ENCODE peak calls at places on chromosomes 1 and 21, in five cellular contexts. One of them, this sample, is unnamed.

GRCh38 chr1:112807999-112808398 is 92.9 kb upstream of the PPM1J start:
- DNase-seq in adrenal gland: no peak
- DNase-seq in tibial artery: no peak
- DNase-seq in brain microvascular endothelial cell: no peak
- DNase-seq in uterus: no peak
- DNase-seq in this sample: no peak

GRCh38 chr1:166032901-166033371 is 133.9 kb downstream of the FAM78B start:
- DNase-seq in adrenal gland: peak; percentile 30
- DNase-seq in tibial artery: no peak
- DNase-seq in brain microvascular endothelial cell: no peak
- DNase-seq in uterus: peak; percentile 16
- DNase-seq in this sample: no peak

GRCh38 chr1:115301438-115302020 is 36.5 kb downstream of the NGF start:
- DNase-seq in adrenal gland: no peak
- DNase-seq in tibial artery: no peak
- DNase-seq in brain microvascular endothelial cell: no peak
- DNase-seq in uterus: peak; percentile 37
- DNase-seq in this sample: no peak

GRCh38 chr1:224182057-224182865 is 779 bp upstream of the DEGS1 start:
- DNase-seq in adrenal gland: no peak
- DNase-seq in tibial artery: no peak
- DNase-seq in brain microvascular endothelial cell: no peak
- DNase-seq in uterus: no peak
- DNase-seq in this sample: no peak

GRCh38 chr1:238895911-238896310 is 490.5 kb upstream of the CHRM3 start:
- DNase-seq in adrenal gland: no peak
- DNase-seq in tibial artery: no peak
- DNase-seq in brain microvascular endothelial cell: no peak
- DNase-seq in uterus: no peak
- DNase-seq in this sample: no peak

GRCh38 chr1:225882008-225882698 is at the start of gene TMEM63A:
- DNase-seq in adrenal gland: peak; percentile 90
- DNase-seq in tibial artery: peak; percentile 96
- DNase-seq in brain microvascular endothelial cell: peak; percentile 76
- DNase-seq in uterus: peak; percentile 95
- DNase-seq in this sample: peak; percentile 96

GRCh38 chr21:18147678-18148077 is 97.0 kb upstream of the CHODL start:
- DNase-seq in adrenal gland: no peak
- DNase-seq in tibial artery: no peak
- DNase-seq in brain microvascular endothelial cell: no peak
- DNase-seq in uterus: no peak
- DNase-seq in this sample: no peak

GRCh38 chr1:1157914-1158710 is 15.6 kb upstream of the TTLL10 start:
- DNase-seq in adrenal gland: no peak
- DNase-seq in tibial artery: no peak
- DNase-seq in brain microvascular endothelial cell: no peak
- DNase-seq in uterus: peak; percentile 32
- DNase-seq in this sample: peak; percentile 77

GRCh38 chr1:230694464-230694863 is 19.5 kb downstream of the AGT start:
- DNase-seq in adrenal gland: no peak
- DNase-seq in tibial artery: no peak
- DNase-seq in brain microvascular endothelial cell: no peak
- DNase-seq in uterus: no peak
- DNase-seq in this sample: no peak

GRCh38 chr1:97277891-97278662 is 556.5 kb downstream of the PTBP2 start:
- DNase-seq in adrenal gland: no peak
- DNase-seq in tibial artery: no peak
- DNase-seq in brain microvascular endothelial cell: no peak
- DNase-seq in uterus: no peak
- DNase-seq in this sample: no peak

GRCh38 chr1:197145451-197146029 is 929 bp downstream of the ASPM start:
- DNase-seq in adrenal gland: no peak
- DNase-seq in tibial artery: no peak
- DNase-seq in brain microvascular endothelial cell: no peak
- DNase-seq in uterus: no peak
- DNase-seq in this sample: no peak
- H3K27me3 ChIP-seq in adrenal gland: peaks cover 5% of the 10 kb centered on the region
- H3K27me3 ChIP-seq in tibial artery: no peaks in the 10 kb centered on the region
- H3K27me3 ChIP-seq in brain microvascular endothelial cell: no peaks in the 10 kb centered on the region
- H3K27me3 ChIP-seq in uterus: no peaks in the 10 kb centered on the region
- H3K27me3 ChIP-seq in this sample: no peaks in the 10 kb centered on the region

GRCh38 chr1:19033516-19033840 is 77.0 kb upstream of the IFFO2 start:
- DNase-seq in adrenal gland: peak; percentile 6
- DNase-seq in tibial artery: no peak
- DNase-seq in brain microvascular endothelial cell: no peak
- DNase-seq in uterus: no peak
- DNase-seq in this sample: no peak
- H3K27me3 ChIP-seq in adrenal gland: no peaks in the 10 kb centered on the region
- H3K27me3 ChIP-seq in tibial artery: peaks cover 10% of the 10 kb centered on the region
- H3K27me3 ChIP-seq in brain microvascular endothelial cell: no peaks in the 10 kb centered on the region
- H3K27me3 ChIP-seq in uterus: no peaks in the 10 kb centered on the region
- H3K27me3 ChIP-seq in this sample: no peaks in the 10 kb centered on the region

GRCh38 chr21:42377951-42378340 is 11.6 kb upstream of the TFF1 start:
- DNase-seq in adrenal gland: no peak
- DNase-seq in tibial artery: peak; percentile 38
- DNase-seq in brain microvascular endothelial cell: no peak
- DNase-seq in uterus: no peak
- DNase-seq in this sample: no peak

GRCh38 chr21:42375966-42376337 is 9.6 kb upstream of the TFF1 start:
- DNase-seq in adrenal gland: no peak
- DNase-seq in tibial artery: no peak
- DNase-seq in brain microvascular endothelial cell: no peak
- DNase-seq in uterus: no peak
- DNase-seq in this sample: no peak

GRCh38 chr21:42376338-42376982 is 10.1 kb upstream of the TFF1 start:
- DNase-seq in adrenal gland: no peak
- DNase-seq in tibial artery: no peak
- DNase-seq in brain microvascular endothelial cell: no peak
- DNase-seq in uterus: no peak
- DNase-seq in this sample: peak; percentile 50

GRCh38 chr21:42378418-42378817 is 12.1 kb upstream of the TFF1 start:
- DNase-seq in adrenal gland: no peak
- DNase-seq in tibial artery: peak; percentile 3
- DNase-seq in brain microvascular endothelial cell: no peak
- DNase-seq in uterus: no peak
- DNase-seq in this sample: no peak

DNA sequence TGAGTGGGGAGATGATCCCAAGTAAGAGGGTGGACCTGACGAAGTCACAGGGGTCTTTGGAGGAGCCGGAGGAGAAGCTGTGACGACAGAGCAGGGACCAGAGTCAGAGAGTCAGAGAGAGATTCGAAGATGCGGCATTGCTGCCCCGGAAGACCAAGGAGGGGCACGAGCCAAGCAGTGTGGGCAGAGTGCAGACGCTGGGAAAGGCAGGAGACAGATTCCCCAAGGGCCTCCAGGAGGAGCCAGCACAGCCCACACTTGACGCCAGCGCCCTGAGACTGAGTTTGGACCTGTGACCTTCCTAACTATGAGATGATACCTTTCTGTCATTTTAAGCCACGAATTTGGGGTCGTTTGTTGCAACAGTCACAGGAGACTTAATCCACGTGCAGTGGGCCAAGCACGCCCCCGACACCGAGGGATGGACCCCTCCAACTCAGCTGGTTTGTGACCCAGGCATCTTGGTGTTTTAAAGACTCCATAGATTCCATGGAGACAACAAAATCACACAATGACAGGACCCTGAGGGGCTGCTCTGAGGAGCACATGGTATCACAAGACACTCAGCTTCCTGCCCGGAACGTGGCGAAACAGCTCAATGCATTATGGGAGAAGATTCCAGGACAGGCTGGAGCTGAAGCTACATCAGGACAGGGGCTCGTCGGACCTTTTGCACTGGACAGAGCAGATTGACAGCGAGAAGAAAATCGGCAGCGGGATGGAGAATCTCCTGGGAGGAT is 11.0 kb upstream of the TFF1 start:
- DNase-seq in adrenal gland: no peak
- DNase-seq in tibial artery: peak; percentile 40
- DNase-seq in brain microvascular endothelial cell: no peak
- DNase-seq in uterus: no peak
- DNase-seq in this sample: peak; percentile 4
- H3K27me3 ChIP-seq in adrenal gland: no peaks in the 10 kb centered on the region
- H3K27me3 ChIP-seq in tibial artery: peaks cover 44% of the 10 kb centered on the region
- H3K27me3 ChIP-seq in brain microvascular endothelial cell: no peaks in the 10 kb centered on the region
- H3K27me3 ChIP-seq in uterus: no peaks in the 10 kb centered on the region
- H3K27me3 ChIP-seq in this sample: no peaks in the 10 kb centered on the region

DNA sequence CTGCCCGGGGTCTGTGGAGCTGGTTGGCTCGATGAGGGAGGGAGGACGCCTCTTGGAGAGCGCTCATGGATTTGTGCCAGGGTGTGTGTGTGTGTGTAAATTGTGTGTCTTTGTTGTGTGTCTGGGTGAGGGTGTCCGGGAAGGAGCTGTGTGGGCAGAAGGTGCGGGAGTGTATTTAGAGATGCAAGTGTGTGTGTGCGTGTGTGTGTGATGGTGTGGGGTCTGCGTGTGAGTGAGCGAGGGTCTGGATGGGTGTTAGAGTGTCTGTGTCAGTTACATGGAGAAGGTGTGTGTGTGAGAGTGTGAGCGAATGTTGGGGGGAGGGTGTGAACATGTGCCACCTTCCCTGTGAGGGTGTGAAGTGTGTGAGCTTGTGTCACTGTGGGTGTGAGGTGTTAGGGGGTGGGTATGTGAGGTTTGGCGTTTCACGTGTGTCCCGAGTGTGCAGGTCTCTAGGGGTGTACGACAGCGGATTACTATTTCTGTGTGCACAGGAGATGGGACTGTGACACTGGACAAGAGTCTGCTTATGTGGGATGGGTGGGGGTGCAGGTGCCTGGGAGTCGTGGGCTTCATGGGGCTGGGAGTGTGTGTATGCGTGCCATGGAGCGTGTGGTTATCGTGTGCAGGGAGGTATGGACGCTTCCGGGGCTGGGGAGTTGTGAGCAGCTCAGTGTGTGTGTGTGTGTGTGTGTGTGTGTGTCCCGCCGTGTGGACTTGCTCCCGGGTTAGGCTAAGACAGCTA is 887 bp downstream of the IGSF21 start:
- DNase-seq in adrenal gland: no peak
- DNase-seq in tibial artery: no peak
- DNase-seq in brain microvascular endothelial cell: no peak
- DNase-seq in uterus: no peak
- DNase-seq in this sample: no peak
- H3K27me3 ChIP-seq in adrenal gland: peaks cover 38% of the 10 kb centered on the region
- H3K27me3 ChIP-seq in tibial artery: peaks cover 90% of the 10 kb centered on the region
- H3K27me3 ChIP-seq in brain microvascular endothelial cell: peaks cover 58% of the 10 kb centered on the region
- H3K27me3 ChIP-seq in uterus: no peaks in the 10 kb centered on the region
- H3K27me3 ChIP-seq in this sample: peaks cover 89% of the 10 kb centered on the region

DNA sequence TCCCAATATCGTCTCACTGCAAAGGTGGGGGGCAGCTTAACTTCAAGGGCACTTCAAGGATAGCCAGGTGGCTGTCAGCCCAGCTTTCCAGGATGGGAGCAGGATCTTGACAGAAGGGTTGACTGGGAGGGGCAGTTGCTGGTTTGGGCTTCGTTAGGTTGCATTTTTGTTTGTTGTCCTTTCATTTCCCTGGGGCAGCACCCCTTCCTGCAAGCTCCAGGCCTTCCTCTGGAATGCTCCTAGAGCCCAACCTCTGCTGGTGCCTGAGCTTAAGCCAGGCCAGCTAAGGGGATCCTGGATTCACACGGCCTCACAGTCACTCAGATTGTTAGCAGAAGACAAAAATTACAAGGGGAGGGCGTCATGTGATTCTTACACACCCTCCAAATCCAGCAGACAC is 4.1 kb upstream of the OLIG2 start:
- DNase-seq in adrenal gland: no peak
- DNase-seq in tibial artery: no peak
- DNase-seq in brain microvascular endothelial cell: no peak
- DNase-seq in uterus: no peak
- DNase-seq in this sample: no peak
- H3K27me3 ChIP-seq in adrenal gland: peaks cover 81% of the 10 kb centered on the region
- H3K27me3 ChIP-seq in tibial artery: peaks cover 95% of the 10 kb centered on the region
- H3K27me3 ChIP-seq in brain microvascular endothelial cell: peaks cover 88% of the 10 kb centered on the region
- H3K27me3 ChIP-seq in uterus: no peaks in the 10 kb centered on the region
- H3K27me3 ChIP-seq in this sample: peaks cover 99% of the 10 kb centered on the region

GRCh38 chr1:208332036-208332773 is 88.0 kb upstream of the PLXNA2 start:
- DNase-seq in adrenal gland: no peak
- DNase-seq in tibial artery: no peak
- DNase-seq in brain microvascular endothelial cell: no peak
- DNase-seq in uterus: no peak
- DNase-seq in this sample: no peak

GRCh38 chr1:208336136-208336535 is 92.0 kb upstream of the PLXNA2 start:
- DNase-seq in adrenal gland: no peak
- DNase-seq in tibial artery: no peak
- DNase-seq in brain microvascular endothelial cell: no peak
- DNase-seq in uterus: no peak
- DNase-seq in this sample: no peak

GRCh38 chr1:208333676-208334075 is 89.5 kb upstream of the PLXNA2 start:
- DNase-seq in adrenal gland: no peak
- DNase-seq in tibial artery: no peak
- DNase-seq in brain microvascular endothelial cell: no peak
- DNase-seq in uterus: no peak
- DNase-seq in this sample: no peak

GRCh38 chr1:208335386-208335785 is 91.2 kb upstream of the PLXNA2 start:
- DNase-seq in adrenal gland: no peak
- DNase-seq in tibial artery: no peak
- DNase-seq in brain microvascular endothelial cell: no peak
- DNase-seq in uterus: no peak
- DNase-seq in this sample: no peak

GRCh38 chr1:208332774-208333126 is 88.6 kb upstream of the PLXNA2 start:
- DNase-seq in adrenal gland: peak; percentile 16
- DNase-seq in tibial artery: no peak
- DNase-seq in brain microvascular endothelial cell: no peak
- DNase-seq in uterus: no peak
- DNase-seq in this sample: no peak
- H3K27me3 ChIP-seq in adrenal gland: no peaks in the 10 kb centered on the region
- H3K27me3 ChIP-seq in tibial artery: no peaks in the 10 kb centered on the region
- H3K27me3 ChIP-seq in brain microvascular endothelial cell: no peaks in the 10 kb centered on the region
- H3K27me3 ChIP-seq in uterus: no peaks in the 10 kb centered on the region
- H3K27me3 ChIP-seq in this sample: no peaks in the 10 kb centered on the region

DNA sequence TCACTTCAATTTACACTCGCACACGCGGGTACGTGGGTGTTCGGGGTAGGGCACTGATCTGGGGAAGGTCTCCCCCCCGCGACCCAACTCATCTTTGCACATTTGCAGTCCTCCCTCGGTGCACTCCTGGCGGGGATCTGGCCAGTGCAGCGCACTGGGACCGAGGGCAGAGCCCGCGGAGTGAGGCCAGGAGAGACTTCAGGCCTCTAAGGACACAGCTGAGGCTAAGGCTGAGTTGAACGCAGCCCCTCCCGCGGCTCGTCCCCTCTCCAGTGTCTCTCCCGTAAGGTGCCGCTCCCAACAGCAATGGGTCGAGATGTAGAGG is 939 bp upstream of the NCAM2 start:
- DNase-seq in adrenal gland: no peak
- DNase-seq in tibial artery: no peak
- DNase-seq in brain microvascular endothelial cell: no peak
- DNase-seq in uterus: no peak
- DNase-seq in this sample: no peak
- H3K27me3 ChIP-seq in adrenal gland: no peaks in the 10 kb centered on the region
- H3K27me3 ChIP-seq in tibial artery: peaks cover 12% of the 10 kb centered on the region
- H3K27me3 ChIP-seq in brain microvascular endothelial cell: peaks cover 4% of the 10 kb centered on the region
- H3K27me3 ChIP-seq in uterus: no peaks in the 10 kb centered on the region
- H3K27me3 ChIP-seq in this sample: peaks cover 11% of the 10 kb centered on the region

GRCh38 chr21:36735201-36735515 is 36.2 kb downstream of the SIM2 start:
- DNase-seq in adrenal gland: no peak
- DNase-seq in tibial artery: peak; percentile 48
- DNase-seq in brain microvascular endothelial cell: no peak
- DNase-seq in uterus: no peak
- DNase-seq in this sample: no peak
- H3K27me3 ChIP-seq in adrenal gland: peaks cover 18% of the 10 kb centered on the region
- H3K27me3 ChIP-seq in tibial artery: peaks cover 32% of the 10 kb centered on the region
- H3K27me3 ChIP-seq in brain microvascular endothelial cell: no peaks in the 10 kb centered on the region
- H3K27me3 ChIP-seq in uterus: no peaks in the 10 kb centered on the region
- H3K27me3 ChIP-seq in this sample: peaks cover 35% of the 10 kb centered on the region

This sample was measured in lower lobe of right lung.